ENCODE peak calls at places on chromosome 6, in eight cellular contexts. P is GM12878, L is transverse colon, Z is HepG2, A is ovary, F is SK-N-SH, C is stomach, K is A549. T is an unnamed sample.

GRCh38 chr6:82118150-82118562 is 129.4 kb downstream of the IBTK start:
- DNase-seq in P (no peak), L (no peak), Z (no peak), A (no peak), F (no peak), C (no peak), K (no peak), T (no peak)

GRCh38 chr6:143733500-143733899 is 55.7 kb downstream of the PHACTR2 start:
- DNase-seq in P (no peak), L (no peak), Z (no peak), A (no peak), F (no peak), C (no peak), K (no peak), T (no peak)

GRCh38 chr6:106546322-106547052 is 82.8 kb downstream of the RTN4IP1 start:
- DNase-seq in P (no peak), L (no peak), Z (peak; percentile 36), A (no peak), F (no peak), C (no peak), K (peak; percentile 45), T (no peak)

GRCh38 chr6:111482236-111482958 is 621 bp downstream of the REV3L start:
- DNase-seq in P (no peak), L (peak; percentile 57), Z (no peak), A (peak; percentile 75), F (peak; percentile 73), C (peak; percentile 56), K (no peak), T (peak; percentile 85)

GRCh38 chr6:38404900-38405556 is 234.7 kb downstream of the BTBD9 start:
- DNase-seq in P (no peak), L (no peak), Z (peak; percentile 83), A (no peak), F (no peak), C (no peak), K (peak; percentile 29), T (no peak)

GRCh38 chr6:35084041-35084491 is 57.1 kb downstream of the TCP11 start:
- DNase-seq in P (no peak), L (peak; percentile 21), Z (no peak), A (peak; percentile 37), F (peak; percentile 41), C (no peak), K (no peak), T (peak; percentile 83)

GRCh38 chr6:135358251-135358821 is 139.2 kb downstream of the AHI1 start:
- DNase-seq in P (no peak), L (no peak), Z (no peak), A (no peak), F (no peak), C (no peak), K (peak; percentile 51), T (no peak)

GRCh38 chr6:33185190-33185589 is 7.1 kb downstream of the COL11A2 start:
- DNase-seq in P (no peak), L (no peak), Z (no peak), A (no peak), F (no peak), C (no peak), K (no peak), T (no peak)

GRCh38 chr6:72622094-72622540 is 253 bp downstream of the KCNQ5 start:
- DNase-seq in P (no peak), L (peak; percentile 30), Z (no peak), A (no peak), F (peak; percentile 84), C (peak; percentile 35), K (peak; percentile 36), T (no peak)

GRCh38 chr6:143027058-143027457 is 33.6 kb upstream of the AIG1 start:
- DNase-seq in P (no peak), L (peak; percentile 32), Z (peak; percentile 38), A (peak; percentile 39), F (no peak), C (peak; percentile 60), K (peak; percentile 4), T (no peak)

GRCh38 chr6:18207949-18208348 is 52.7 kb downstream of the KDM1B start:
- DNase-seq in P (no peak), L (no peak), Z (no peak), A (no peak), F (no peak), C (no peak), K (no peak), T (no peak)

GRCh38 chr6:158667360-158667981 is 17.6 kb downstream of the SYTL3 start:
- DNase-seq in P (no peak), L (no peak), Z (no peak), A (no peak), F (no peak), C (no peak), K (no peak), T (no peak)

GRCh38 chr6:39568896-39569295 is 156.3 kb downstream of the KIF6 start:
- DNase-seq in P (no peak), L (no peak), Z (no peak), A (no peak), F (no peak), C (no peak), K (no peak), T (no peak)

GRCh38 chr6:138026342-138026741 is 80.9 kb downstream of the PERP start:
- DNase-seq in P (no peak), L (no peak), Z (no peak), A (no peak), F (no peak), C (no peak), K (no peak), T (no peak)

GRCh38 chr6:129875610-129876515 is 14.7 kb upstream of the TMEM244 start:
- DNase-seq in P (peak; percentile 40), L (no peak), Z (no peak), A (no peak), F (no peak), C (no peak), K (no peak), T (no peak)

GRCh38 chr6:18391018-18391417 is 3.9 kb downstream of the RNF144B start:
- DNase-seq in P (no peak), L (no peak), Z (no peak), A (no peak), F (no peak), C (no peak), K (no peak), T (no peak)

GRCh38 chr6:25389501-25389900 is 110.3 kb downstream of the CARMIL1 start:
- DNase-seq in P (no peak), L (no peak), Z (no peak), A (no peak), F (no peak), C (no peak), K (no peak), T (no peak)
- H3K4me3 ChIP-seq in P (no peak overlapping the region), L (no peak overlapping the region), Z (no peak overlapping the region), A (no peak overlapping the region), F (no peak overlapping the region), C (no peak overlapping the region), K (no peak overlapping the region), T (no peak overlapping the region)

GRCh38 chr6:40634429-40634828 is 47.3 kb upstream of the LRFN2 start:
- DNase-seq in P (no peak), L (no peak), Z (no peak), A (no peak), F (peak; percentile 69), C (no peak), K (no peak), T (no peak)
- TF ChIP-seq EP300 in P (no peak), L (no peak), Z (no peak), A (no peak), F (no peak), C (no peak), K (no peak), T (no peak)

DNA sequence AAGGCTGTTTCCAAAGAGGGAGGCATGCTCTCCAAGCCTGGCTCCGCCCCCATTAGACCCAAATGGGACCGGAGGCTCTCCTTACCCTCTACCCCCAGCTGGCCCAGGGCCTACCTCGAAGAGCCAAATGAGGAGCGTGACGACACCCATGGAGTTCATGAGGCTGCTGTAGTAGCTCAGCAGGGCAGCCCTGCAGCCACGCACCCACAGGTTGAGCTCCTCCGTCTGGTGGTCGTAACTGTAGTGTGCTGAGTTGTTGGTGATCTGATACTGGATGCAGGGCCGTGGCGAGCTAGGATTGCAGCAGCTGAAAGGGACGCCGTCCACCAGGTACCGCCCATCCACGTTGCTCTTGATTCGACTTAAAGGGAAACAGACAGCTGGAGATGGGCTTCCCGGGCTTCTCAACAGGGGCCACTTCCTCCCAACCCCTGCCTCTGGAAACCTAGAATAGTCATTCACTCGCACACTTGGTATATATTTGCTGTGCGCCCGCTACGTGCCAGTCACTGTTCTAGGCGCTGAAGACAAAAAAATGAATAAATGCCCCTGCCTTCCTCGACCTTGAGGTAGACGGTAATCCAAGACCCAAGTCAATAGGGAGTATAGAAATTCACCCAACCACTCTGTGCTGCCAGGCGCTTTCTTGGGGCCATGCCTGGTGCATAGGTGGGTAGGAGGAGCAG is 18.0 kb downstream of the PRPH2 start:
- DNase-seq in P (no peak), L (peak; percentile 18), Z (peak; percentile 14), A (peak; percentile 70), F (no peak), C (peak; percentile 34), K (no peak), T (peak; percentile 81)
- H3K4me3 ChIP-seq in P (no peak overlapping the region), L (no peak overlapping the region), Z (peak overlapping the region; percentile 47), A (peak overlapping the region; percentile 3), F (no peak overlapping the region), C (peak overlapping the region; percentile 22), K (no peak overlapping the region), T (no peak overlapping the region)

DNA sequence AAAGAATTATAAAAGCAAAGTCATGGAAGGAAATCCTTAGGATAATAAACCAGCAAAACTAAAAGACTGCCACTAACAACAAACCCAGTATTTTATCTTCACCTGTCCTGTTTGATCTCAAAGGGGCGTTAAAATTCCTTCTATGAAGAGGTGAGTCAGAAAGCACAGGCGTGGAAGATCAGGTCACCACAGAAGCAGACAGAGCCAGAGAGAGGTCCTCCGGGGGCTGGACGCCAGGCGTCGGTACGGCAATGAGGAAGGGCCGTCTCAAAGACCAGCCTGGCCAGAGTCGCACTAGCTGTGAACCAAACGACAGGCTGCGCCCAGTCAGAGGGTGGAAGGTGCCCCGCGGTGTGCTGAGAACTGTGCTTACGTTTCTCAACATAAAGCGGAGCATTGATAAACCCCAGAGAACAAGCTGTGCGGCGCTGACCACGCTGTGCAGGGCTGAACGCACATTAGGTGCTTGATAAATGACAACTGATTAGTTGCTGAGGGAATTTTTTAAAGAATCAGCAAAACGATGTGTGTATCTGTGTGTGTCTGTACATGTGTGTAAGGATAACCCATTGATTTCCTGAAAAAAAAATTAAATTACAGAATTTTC is 85.6 kb downstream of the RNASET2 start:
- DNase-seq in P (no peak), L (no peak), Z (no peak), A (no peak), F (no peak), C (no peak), K (no peak), T (no peak)
- TF ChIP-seq EP300 in P (no peak), L (no peak), Z (no peak), A (no peak), F (no peak), C (no peak), K (no peak), T (no peak)